ENCODE peak calls at places on chromosome 4, in eight cellular contexts. One of them, this sample, is unnamed.

GRCh38 chr4:128060620-128061565 is at the start of gene LARP1B:
- DNase-seq in CD8-positive, alpha-beta memory T cell: peak; percentile 92
- DNase-seq in AG04450: peak; percentile 90
- DNase-seq in amygdala: peak; percentile 91
- DNase-seq in HS-5: peak; percentile 70
- DNase-seq in fibroblast of the aortic adventitia: peak; percentile 92
- DNase-seq in SK-MEL-5: peak; percentile 87
- DNase-seq in caudate nucleus: peak; percentile 83
- DNase-seq in this sample: peak; percentile 97

GRCh38 chr4:110294165-110294564 is 95.8 kb upstream of the ELOVL6 start:
- DNase-seq in CD8-positive, alpha-beta memory T cell: no peak
- DNase-seq in AG04450: no peak
- DNase-seq in amygdala: no peak
- DNase-seq in HS-5: no peak
- DNase-seq in fibroblast of the aortic adventitia: peak; percentile 46
- DNase-seq in SK-MEL-5: no peak
- DNase-seq in caudate nucleus: no peak
- DNase-seq in this sample: no peak

GRCh38 chr4:125115941-125116340 is 198.8 kb upstream of the FAT4 start:
- DNase-seq in CD8-positive, alpha-beta memory T cell: no peak
- DNase-seq in AG04450: peak; percentile 73
- DNase-seq in amygdala: no peak
- DNase-seq in HS-5: peak; percentile 50
- DNase-seq in fibroblast of the aortic adventitia: peak; percentile 58
- DNase-seq in SK-MEL-5: no peak
- DNase-seq in caudate nucleus: no peak
- DNase-seq in this sample: no peak

GRCh38 chr4:185079271-185079905 is 61.1 kb downstream of the HELT start:
- DNase-seq in CD8-positive, alpha-beta memory T cell: no peak
- DNase-seq in AG04450: no peak
- DNase-seq in amygdala: no peak
- DNase-seq in HS-5: no peak
- DNase-seq in fibroblast of the aortic adventitia: no peak
- DNase-seq in SK-MEL-5: peak; percentile 51
- DNase-seq in caudate nucleus: no peak
- DNase-seq in this sample: no peak

GRCh38 chr4:30867427-30867826 is 147.3 kb downstream of the PCDH7 start:
- DNase-seq in CD8-positive, alpha-beta memory T cell: no peak
- DNase-seq in AG04450: no peak
- DNase-seq in amygdala: no peak
- DNase-seq in HS-5: no peak
- DNase-seq in fibroblast of the aortic adventitia: no peak
- DNase-seq in SK-MEL-5: no peak
- DNase-seq in caudate nucleus: no peak
- DNase-seq in this sample: no peak

GRCh38 chr4:6761540-6762243 is 20.8 kb upstream of the KIAA0232 start:
- DNase-seq in CD8-positive, alpha-beta memory T cell: peak; percentile 30
- DNase-seq in AG04450: no peak
- DNase-seq in amygdala: peak; percentile 74
- DNase-seq in HS-5: no peak
- DNase-seq in fibroblast of the aortic adventitia: no peak
- DNase-seq in SK-MEL-5: no peak
- DNase-seq in caudate nucleus: peak; percentile 56
- DNase-seq in this sample: no peak

GRCh38 chr4:184514121-184514988 is 40.0 kb upstream of the IRF2 start:
- DNase-seq in CD8-positive, alpha-beta memory T cell: no peak
- DNase-seq in AG04450: peak; percentile 78
- DNase-seq in amygdala: peak; percentile 53
- DNase-seq in HS-5: peak; percentile 38
- DNase-seq in fibroblast of the aortic adventitia: peak; percentile 80
- DNase-seq in SK-MEL-5: no peak
- DNase-seq in caudate nucleus: peak; percentile 38
- DNase-seq in this sample: peak; percentile 88

GRCh38 chr4:74158561-74159396 is 861 bp downstream of the MTHFD2L start:
- DNase-seq in CD8-positive, alpha-beta memory T cell: peak; percentile 6
- DNase-seq in AG04450: no peak
- DNase-seq in amygdala: no peak
- DNase-seq in HS-5: no peak
- DNase-seq in fibroblast of the aortic adventitia: peak; percentile 51
- DNase-seq in SK-MEL-5: no peak
- DNase-seq in caudate nucleus: no peak
- DNase-seq in this sample: peak; percentile 36

GRCh38 chr4:139844459-139845036 is 178.9 kb downstream of the MGST2 start:
- DNase-seq in CD8-positive, alpha-beta memory T cell: no peak
- DNase-seq in AG04450: no peak
- DNase-seq in amygdala: no peak
- DNase-seq in HS-5: no peak
- DNase-seq in fibroblast of the aortic adventitia: peak; percentile 4
- DNase-seq in SK-MEL-5: no peak
- DNase-seq in caudate nucleus: no peak
- DNase-seq in this sample: peak; percentile 11

GRCh38 chr4:143019351-143019750 is 165.4 kb upstream of the USP38 start:
- DNase-seq in CD8-positive, alpha-beta memory T cell: no peak
- DNase-seq in AG04450: no peak
- DNase-seq in amygdala: no peak
- DNase-seq in HS-5: no peak
- DNase-seq in fibroblast of the aortic adventitia: no peak
- DNase-seq in SK-MEL-5: no peak
- DNase-seq in caudate nucleus: no peak
- DNase-seq in this sample: no peak

GRCh38 chr4:182492456-182492855 is 249.3 kb downstream of the TENM3 start:
- DNase-seq in CD8-positive, alpha-beta memory T cell: no peak
- DNase-seq in AG04450: peak; percentile 8
- DNase-seq in amygdala: no peak
- DNase-seq in HS-5: peak; percentile 5
- DNase-seq in fibroblast of the aortic adventitia: peak; percentile 51
- DNase-seq in SK-MEL-5: peak; percentile 65
- DNase-seq in caudate nucleus: no peak
- DNase-seq in this sample: peak; percentile 68

GRCh38 chr4:76306882-76307669 is 543 bp downstream of the STBD1 start:
- DNase-seq in CD8-positive, alpha-beta memory T cell: peak; percentile 13
- DNase-seq in AG04450: no peak
- DNase-seq in amygdala: peak; percentile 7
- DNase-seq in HS-5: peak; percentile 22
- DNase-seq in fibroblast of the aortic adventitia: peak; percentile 41
- DNase-seq in SK-MEL-5: no peak
- DNase-seq in caudate nucleus: no peak
- DNase-seq in this sample: peak; percentile 57

GRCh38 chr4:7802093-7802726 is 137.5 kb downstream of the AFAP1 start:
- DNase-seq in CD8-positive, alpha-beta memory T cell: peak; percentile 61
- DNase-seq in AG04450: no peak
- DNase-seq in amygdala: peak; percentile 91
- DNase-seq in HS-5: peak; percentile 65
- DNase-seq in fibroblast of the aortic adventitia: peak; percentile 91
- DNase-seq in SK-MEL-5: peak; percentile 83
- DNase-seq in caudate nucleus: peak; percentile 71
- DNase-seq in this sample: peak; percentile 79

GRCh38 chr4:2925931-2926860 is 37.0 kb downstream of the NOP14 start:
- DNase-seq in CD8-positive, alpha-beta memory T cell: no peak
- DNase-seq in AG04450: no peak
- DNase-seq in amygdala: no peak
- DNase-seq in HS-5: no peak
- DNase-seq in fibroblast of the aortic adventitia: no peak
- DNase-seq in SK-MEL-5: no peak
- DNase-seq in caudate nucleus: no peak
- DNase-seq in this sample: no peak

GRCh38 chr4:1683371-1683902 is 676 bp downstream of the FAM53A start:
- DNase-seq in CD8-positive, alpha-beta memory T cell: no peak
- DNase-seq in AG04450: peak; percentile 69
- DNase-seq in amygdala: peak; percentile 16
- DNase-seq in HS-5: peak; percentile 64
- DNase-seq in fibroblast of the aortic adventitia: peak; percentile 88
- DNase-seq in SK-MEL-5: peak; percentile 32
- DNase-seq in caudate nucleus: no peak
- DNase-seq in this sample: peak; percentile 89

GRCh38 chr4:56217383-56217890 is 169.9 kb downstream of the AASDH start:
- DNase-seq in CD8-positive, alpha-beta memory T cell: no peak
- DNase-seq in AG04450: no peak
- DNase-seq in amygdala: no peak
- DNase-seq in HS-5: no peak
- DNase-seq in fibroblast of the aortic adventitia: no peak
- DNase-seq in SK-MEL-5: no peak
- DNase-seq in caudate nucleus: no peak
- DNase-seq in this sample: no peak

GRCh38 chr4:1787411-1788077 is 5.5 kb upstream of the FGFR3 start:
- DNase-seq in CD8-positive, alpha-beta memory T cell: no peak
- DNase-seq in AG04450: no peak
- DNase-seq in amygdala: peak; percentile 36
- DNase-seq in HS-5: no peak
- DNase-seq in fibroblast of the aortic adventitia: no peak
- DNase-seq in SK-MEL-5: no peak
- DNase-seq in caudate nucleus: no peak
- DNase-seq in this sample: no peak

GRCh38 chr4:184166736-184167135 is 50.9 kb downstream of the ENPP6 start:
- DNase-seq in CD8-positive, alpha-beta memory T cell: no peak
- DNase-seq in AG04450: no peak
- DNase-seq in amygdala: no peak
- DNase-seq in HS-5: no peak
- DNase-seq in fibroblast of the aortic adventitia: no peak
- DNase-seq in SK-MEL-5: no peak
- DNase-seq in caudate nucleus: no peak
- DNase-seq in this sample: no peak

GRCh38 chr4:1794809-1795303 is 1.8 kb downstream of the FGFR3 start:
- DNase-seq in CD8-positive, alpha-beta memory T cell: no peak
- DNase-seq in AG04450: no peak
- DNase-seq in amygdala: no peak
- DNase-seq in HS-5: no peak
- DNase-seq in fibroblast of the aortic adventitia: no peak
- DNase-seq in SK-MEL-5: no peak
- DNase-seq in caudate nucleus: no peak
- DNase-seq in this sample: no peak

GRCh38 chr4:124635331-124635730 is 77.2 kb downstream of the ANKRD50 start:
- DNase-seq in CD8-positive, alpha-beta memory T cell: no peak
- DNase-seq in AG04450: no peak
- DNase-seq in amygdala: no peak
- DNase-seq in HS-5: no peak
- DNase-seq in fibroblast of the aortic adventitia: no peak
- DNase-seq in SK-MEL-5: no peak
- DNase-seq in caudate nucleus: no peak
- DNase-seq in this sample: no peak

GRCh38 chr4:24489870-24490269 is 94.5 kb downstream of the DHX15 start:
- DNase-seq in CD8-positive, alpha-beta memory T cell: no peak
- DNase-seq in AG04450: no peak
- DNase-seq in amygdala: no peak
- DNase-seq in HS-5: no peak
- DNase-seq in fibroblast of the aortic adventitia: peak; percentile 53
- DNase-seq in SK-MEL-5: no peak
- DNase-seq in caudate nucleus: no peak
- DNase-seq in this sample: no peak

GRCh38 chr4:154877110-154877760 is 96.2 kb downstream of the RBM46 start:
- DNase-seq in CD8-positive, alpha-beta memory T cell: no peak
- DNase-seq in AG04450: no peak
- DNase-seq in amygdala: no peak
- DNase-seq in HS-5: no peak
- DNase-seq in fibroblast of the aortic adventitia: peak; percentile 72
- DNase-seq in SK-MEL-5: no peak
- DNase-seq in caudate nucleus: no peak
- DNase-seq in this sample: peak; percentile 5

GRCh38 chr4:11635336-11635735 is 206.6 kb upstream of the HS3ST1 start:
- DNase-seq in CD8-positive, alpha-beta memory T cell: no peak
- DNase-seq in AG04450: peak; percentile 61
- DNase-seq in amygdala: no peak
- DNase-seq in HS-5: no peak
- DNase-seq in fibroblast of the aortic adventitia: peak; percentile 70
- DNase-seq in SK-MEL-5: no peak
- DNase-seq in caudate nucleus: no peak
- DNase-seq in this sample: no peak

GRCh38 chr4:11106190-11106589 is 322.5 kb downstream of the HS3ST1 start:
- DNase-seq in CD8-positive, alpha-beta memory T cell: no peak
- DNase-seq in AG04450: no peak
- DNase-seq in amygdala: no peak
- DNase-seq in HS-5: no peak
- DNase-seq in fibroblast of the aortic adventitia: peak; percentile 49
- DNase-seq in SK-MEL-5: no peak
- DNase-seq in caudate nucleus: no peak
- DNase-seq in this sample: no peak

GRCh38 chr4:33837043-33837442 is 2407.3 kb downstream of the ARAP2 start:
- DNase-seq in CD8-positive, alpha-beta memory T cell: no peak
- DNase-seq in AG04450: peak; percentile 29
- DNase-seq in amygdala: no peak
- DNase-seq in HS-5: peak; percentile 57
- DNase-seq in fibroblast of the aortic adventitia: peak; percentile 83
- DNase-seq in SK-MEL-5: no peak
- DNase-seq in caudate nucleus: no peak
- DNase-seq in this sample: peak; percentile 83